ENCODE peak calls at places on chromosomes 13 and 19, in seven cellular contexts. I is thoracic aorta, B is breast epithelium, T is Ammon's horn, E is body of pancreas, O is GM12865, G is testis. R is an unnamed sample.

GRCh38 chr19:4375164-4375619 is 25.2 kb downstream of the SH3GL1 start:
- DNase-seq in I (no peak), B (no peak), T (no peak), E (peak), O (no peak), G (no peak), R (no peak)

GRCh38 chr19:10189631-10190425 is 4.9 kb downstream of the DNMT1 start:
- DNase-seq in I (no peak), B (no peak), T (no peak), E (no peak), O (no peak), G (no peak), R (no peak)

GRCh38 chr19:55679343-55680257 is 4.6 kb downstream of the EPN1 start:
- DNase-seq in I (no peak), B (no peak), T (no peak), E (no peak), O (no peak), G (no peak), R (no peak)

GRCh38 chr19:27794444-27795042 is 1418.4 kb downstream of the UQCRFS1 start:
- DNase-seq in I (no peak), B (no peak), T (no peak), E (peak), O (peak), G (peak), R (peak)

GRCh38 chr19:3549816-3550215 is 7.6 kb downstream of the MFSD12 start:
- DNase-seq in I (no peak), B (no peak), T (no peak), E (no peak), O (no peak), G (no peak), R (no peak)

GRCh38 chr13:50153401-50153800 is 138.2 kb downstream of the KCNRG start:
- DNase-seq in I (no peak), B (no peak), T (no peak), E (no peak), O (no peak), G (no peak), R (peak)

GRCh38 chr13:20460744-20461143 is 64.9 kb downstream of the CRYL1 start:
- DNase-seq in I (no peak), B (no peak), T (no peak), E (no peak), O (no peak), G (no peak), R (no peak)

GRCh38 chr13:37403776-37404497 is 194.6 kb downstream of the POSTN start:
- DNase-seq in I (no peak), B (no peak), T (no peak), E (no peak), O (no peak), G (no peak), R (no peak)

GRCh38 chr19:7746903-7747884 is at the start of gene CD209:
- DNase-seq in I (no peak), B (no peak), T (no peak), E (no peak), O (no peak), G (no peak), R (no peak)

GRCh38 chr13:24254151-24254810 is 55.1 kb upstream of the C1QTNF9 start:
- DNase-seq in I (no peak), B (no peak), T (peak), E (no peak), O (peak), G (no peak), R (no peak)

GRCh38 chr19:51377422-51377821 is 5.0 kb upstream of the NKG7 start:
- DNase-seq in I (no peak), B (no peak), T (no peak), E (no peak), O (no peak), G (no peak), R (no peak)

GRCh38 chr13:102642475-102642874 is 45.7 kb downstream of the TPP2 start:
- DNase-seq in I (no peak), B (peak), T (peak), E (peak), O (no peak), G (peak), R (no peak)

GRCh38 chr13:31310781-31311180 is 111.0 kb downstream of the B3GLCT start:
- DNase-seq in I (no peak), B (peak), T (no peak), E (no peak), O (no peak), G (no peak), R (no peak)

GRCh38 chr19:33064778-33065550 is at the start of gene RHPN2:
- DNase-seq in I (no peak), B (no peak), T (peak), E (peak), O (peak), G (peak), R (peak)

GRCh38 chr19:39823693-39824092 is 10.3 kb downstream of the DYRK1B start:
- DNase-seq in I (no peak), B (no peak), T (no peak), E (no peak), O (no peak), G (no peak), R (no peak)

GRCh38 chr19:15108845-15109767 is 1.9 kb downstream of the SYDE1 start:
- DNase-seq in I (no peak), B (no peak), T (no peak), E (no peak), O (no peak), G (no peak), R (no peak)

GRCh38 chr19:788821-789472 is 8.3 kb upstream of the PTBP1 start:
- DNase-seq in I (no peak), B (no peak), T (no peak), E (no peak), O (no peak), G (no peak), R (no peak)

GRCh38 chr19:35123573-35123972 is 8.0 kb downstream of the FXYD3 start:
- DNase-seq in I (peak), B (no peak), T (no peak), E (peak), O (no peak), G (no peak), R (no peak)

GRCh38 chr19:44807652-44808462 is 1.0 kb upstream of the BCAM start:
- DNase-seq in I (no peak), B (peak), T (peak), E (peak), O (no peak), G (no peak), R (peak)

GRCh38 chr13:40599722-40600121 is 66.7 kb downstream of the FOXO1 start:
- DNase-seq in I (no peak), B (no peak), T (no peak), E (no peak), O (no peak), G (no peak), R (no peak)

GRCh38 chr13:33279898-33280549 is 5.5 kb downstream of the STARD13 start:
- DNase-seq in I (no peak), B (peak), T (no peak), E (no peak), O (no peak), G (no peak), R (no peak)

GRCh38 chr13:98142427-98143156 is at the start of gene FARP1:
- DNase-seq in I (no peak), B (peak), T (peak), E (peak), O (peak), G (peak), R (no peak)

GRCh38 chr13:84399320-84400085 is 517.2 kb upstream of the SLITRK1 start:
- DNase-seq in I (no peak), B (no peak), T (no peak), E (no peak), O (no peak), G (no peak), R (peak)

GRCh38 chr13:109764045-109764444 is 22.3 kb downstream of the IRS2 start:
- DNase-seq in I (no peak), B (no peak), T (no peak), E (no peak), O (no peak), G (no peak), R (no peak)

GRCh38 chr13:106416645-106417044 is 118.8 kb downstream of the EFNB2 start:
- DNase-seq in I (no peak), B (no peak), T (no peak), E (no peak), O (peak), G (peak), R (no peak)

GRCh38 chr13:111031531-111031961 is 83.6 kb upstream of the ARHGEF7 start:
- DNase-seq in I (no peak), B (no peak), T (no peak), E (no peak), O (peak), G (no peak), R (no peak)

GRCh38 chr19:33627962-33628839 is 6.4 kb downstream of the CHST8 start:
- DNase-seq in I (no peak), B (no peak), T (no peak), E (no peak), O (no peak), G (no peak), R (no peak)

GRCh38 chr19:1715540-1715939 is 37.8 kb upstream of the ONECUT3 start:
- DNase-seq in I (no peak), B (no peak), T (no peak), E (no peak), O (no peak), G (no peak), R (no peak)

GRCh38 chr19:47541507-47541906 is 26.6 kb upstream of the NAPA start:
- DNase-seq in I (no peak), B (no peak), T (no peak), E (no peak), O (no peak), G (no peak), R (no peak)

GRCh38 chr13:114112231-114112825 is 20.1 kb downstream of the RASA3 start:
- DNase-seq in I (no peak), B (no peak), T (no peak), E (no peak), O (no peak), G (no peak), R (no peak)

GRCh38 chr19:3047307-3048189 is 14.7 kb downstream of the TLE5 start:
- DNase-seq in I (peak), B (peak), T (no peak), E (peak), O (peak), G (peak), R (peak)

GRCh38 chr13:23570099-23570926 is at the start of gene TNFRSF19:
- DNase-seq in I (no peak), B (no peak), T (peak), E (peak), O (peak), G (peak), R (no peak)

GRCh38 chr13:28412981-28413380 is 81.9 kb downstream of the FLT1 start:
- DNase-seq in I (no peak), B (no peak), T (no peak), E (no peak), O (no peak), G (no peak), R (no peak)